ENCODE peak calls at places on chromosomes 2 and 18, in eight cellular contexts. U is astrocyte of the cerebellum, I is NAMALWA, W is breast epithelium, P is G401, A is SK-N-SH, G is GM23248, X is endothelial cell. Q is an unnamed sample.

GRCh38 chr18:6414723-6415362 is at the start of gene L3MBTL4:
- DNase-seq in X (peak), A (peak), P (no peak), U (no peak), W (no peak), I (no peak), G (peak), Q (no peak)

GRCh38 chr2:38516122-38516521 is 86.6 kb downstream of the HNRNPLL start:
- DNase-seq in P (no peak), I (no peak), U (no peak), G (no peak), A (no peak), W (no peak), X (no peak), Q (no peak)

GRCh38 chr2:127197475-127198385 is 22.4 kb downstream of the CYP27C1 start:
- DNase-seq in U (no peak), G (peak), P (peak), I (peak), W (no peak), X (peak), A (peak), Q (no peak)

GRCh38 chr2:217106650-217107014 is 246.8 kb upstream of the TNP1 start:
- DNase-seq in G (peak), A (no peak), W (no peak), I (peak), X (no peak), U (no peak), P (no peak), Q (no peak)

GRCh38 chr2:207258191-207258991 is 92.6 kb upstream of the KLF7 start:
- DNase-seq in I (no peak), W (peak), X (no peak), P (peak), A (no peak), G (peak), U (peak), Q (peak)

GRCh38 chr18:63185979-63186378 is 133.6 kb downstream of the BCL2 start:
- DNase-seq in W (no peak), X (no peak), U (no peak), P (no peak), A (no peak), G (no peak), I (no peak), Q (no peak)

GRCh38 chr2:139556789-139557188 is 776.6 kb upstream of the NXPH2 start:
- DNase-seq in G (no peak), A (no peak), I (no peak), P (no peak), U (no peak), X (no peak), W (no peak), Q (no peak)

GRCh38 chr18:2970762-2971659 is 41.9 kb downstream of the LPIN2 start:
- DNase-seq in X (no peak), A (no peak), P (no peak), G (no peak), U (no peak), I (no peak), W (no peak), Q (no peak)

GRCh38 chr2:67037655-67038054 is 359.5 kb upstream of the ETAA1 start:
- DNase-seq in X (no peak), G (no peak), U (no peak), A (no peak), I (no peak), W (no peak), P (no peak), Q (no peak)

GRCh38 chr2:233404227-233404626 is 49.9 kb downstream of the DGKD start:
- DNase-seq in U (no peak), W (no peak), A (no peak), G (peak), P (peak), I (peak), X (peak), Q (no peak)

GRCh38 chr18:59271606-59272220 is 1.5 kb downstream of the RAX start:
- DNase-seq in I (no peak), G (no peak), P (no peak), X (no peak), U (no peak), A (no peak), W (no peak), Q (no peak)

GRCh38 chr2:46258937-46259781 is 38.0 kb upstream of the EPAS1 start:
- DNase-seq in I (no peak), U (no peak), X (no peak), G (no peak), W (no peak), P (no peak), A (no peak), Q (no peak)